ENCODE peak calls at places on chromosomes 5 and 9, in seven cellular contexts. One of them, this sample, is unnamed.

GRCh38 chr9:86676426-86676825 is 270.9 kb downstream of the GAS1 start:
- DNase-seq in astrocyte of the spinal cord: no peak
- DNase-seq in GM06990: no peak
- DNase-seq in WERI-Rb-1: no peak
- DNase-seq in K562: no peak
- DNase-seq in GM13977: no peak
- DNase-seq in kidney epithelial cell: no peak
- DNase-seq in this sample: no peak

GRCh38 chr5:177472460-177473441 is 683 bp downstream of the DBN1 start:
- DNase-seq in kidney epithelial cell: no peak
- DNase-seq in astrocyte of the spinal cord: peak; percentile 38
- DNase-seq in WERI-Rb-1: peak; percentile 57
- DNase-seq in GM06990: peak; percentile 81
- DNase-seq in GM13977: peak; percentile 95
- DNase-seq in K562: peak; percentile 76
- DNase-seq in this sample: peak; percentile 90

GRCh38 chr9:104927216-104927911 is 591 bp downstream of the ABCA1 start:
- DNase-seq in K562: no peak
- DNase-seq in GM13977: peak; percentile 52
- DNase-seq in astrocyte of the spinal cord: peak; percentile 54
- DNase-seq in WERI-Rb-1: peak; percentile 30
- DNase-seq in kidney epithelial cell: no peak
- DNase-seq in GM06990: peak; percentile 54
- DNase-seq in this sample: peak; percentile 45

GRCh38 chr9:18632624-18633407 is 158.9 kb downstream of the ADAMTSL1 start:
- DNase-seq in GM13977: no peak
- DNase-seq in astrocyte of the spinal cord: peak; percentile 92
- DNase-seq in kidney epithelial cell: peak; percentile 59
- DNase-seq in GM06990: no peak
- DNase-seq in WERI-Rb-1: no peak
- DNase-seq in K562: no peak
- DNase-seq in this sample: no peak

GRCh38 chr9:134544388-134545212 is 97.0 kb upstream of the COL5A1 start:
- DNase-seq in GM13977: no peak
- DNase-seq in GM06990: no peak
- DNase-seq in K562: no peak
- DNase-seq in WERI-Rb-1: no peak
- DNase-seq in kidney epithelial cell: peak; percentile 32
- DNase-seq in astrocyte of the spinal cord: peak; percentile 78
- DNase-seq in this sample: no peak

GRCh38 chr9:24616858-24617257 is 71.2 kb upstream of the IZUMO3 start:
- DNase-seq in WERI-Rb-1: peak; percentile 9
- DNase-seq in K562: no peak
- DNase-seq in astrocyte of the spinal cord: no peak
- DNase-seq in GM13977: no peak
- DNase-seq in GM06990: no peak
- DNase-seq in kidney epithelial cell: no peak
- DNase-seq in this sample: no peak

GRCh38 chr9:113623851-113624485 is 160.4 kb downstream of the RGS3 start:
- DNase-seq in K562: no peak
- DNase-seq in GM06990: no peak
- DNase-seq in GM13977: no peak
- DNase-seq in astrocyte of the spinal cord: no peak
- DNase-seq in kidney epithelial cell: no peak
- DNase-seq in WERI-Rb-1: no peak
- DNase-seq in this sample: no peak

GRCh38 chr5:1255081-1255561 is 29.9 kb downstream of the SLC6A18 start:
- DNase-seq in kidney epithelial cell: no peak
- DNase-seq in GM06990: no peak
- DNase-seq in astrocyte of the spinal cord: no peak
- DNase-seq in WERI-Rb-1: no peak
- DNase-seq in K562: no peak
- DNase-seq in GM13977: no peak
- DNase-seq in this sample: no peak

GRCh38 chr5:17314907-17315471 is 97.6 kb downstream of the BASP1 start:
- DNase-seq in kidney epithelial cell: no peak
- DNase-seq in K562: no peak
- DNase-seq in astrocyte of the spinal cord: no peak
- DNase-seq in GM06990: peak; percentile 44
- DNase-seq in GM13977: peak; percentile 46
- DNase-seq in WERI-Rb-1: peak; percentile 25
- DNase-seq in this sample: no peak

GRCh38 chr5:35644543-35644942 is 26.9 kb downstream of the SPEF2 start:
- DNase-seq in GM06990: no peak
- DNase-seq in WERI-Rb-1: no peak
- DNase-seq in kidney epithelial cell: no peak
- DNase-seq in GM13977: no peak
- DNase-seq in astrocyte of the spinal cord: no peak
- DNase-seq in K562: no peak
- DNase-seq in this sample: no peak

GRCh38 chr5:39172593-39172992 is 46.8 kb downstream of the FYB1 start:
- DNase-seq in GM13977: no peak
- DNase-seq in GM06990: no peak
- DNase-seq in kidney epithelial cell: no peak
- DNase-seq in WERI-Rb-1: no peak
- DNase-seq in astrocyte of the spinal cord: no peak
- DNase-seq in K562: no peak
- DNase-seq in this sample: no peak

GRCh38 chr5:155532621-155533314 is 519.2 kb downstream of the KIF4B start:
- DNase-seq in GM06990: no peak
- DNase-seq in K562: no peak
- DNase-seq in GM13977: no peak
- DNase-seq in kidney epithelial cell: no peak
- DNase-seq in astrocyte of the spinal cord: peak; percentile 2
- DNase-seq in WERI-Rb-1: no peak
- DNase-seq in this sample: no peak

GRCh38 chr5:104569621-104570020 is 1007.0 kb upstream of the NUDT12 start:
- DNase-seq in GM13977: no peak
- DNase-seq in GM06990: no peak
- DNase-seq in WERI-Rb-1: no peak
- DNase-seq in astrocyte of the spinal cord: no peak
- DNase-seq in kidney epithelial cell: no peak
- DNase-seq in K562: no peak
- DNase-seq in this sample: no peak

GRCh38 chr9:94703488-94704140 is 22.9 kb upstream of the AOPEP start:
- DNase-seq in astrocyte of the spinal cord: no peak
- DNase-seq in K562: no peak
- DNase-seq in WERI-Rb-1: no peak
- DNase-seq in GM13977: no peak
- DNase-seq in kidney epithelial cell: no peak
- DNase-seq in GM06990: no peak
- DNase-seq in this sample: no peak

GRCh38 chr5:177035982-177036381 is 13.5 kb downstream of the ZNF346 start:
- DNase-seq in astrocyte of the spinal cord: peak; percentile 83
- DNase-seq in GM06990: no peak
- DNase-seq in K562: no peak
- DNase-seq in WERI-Rb-1: no peak
- DNase-seq in kidney epithelial cell: no peak
- DNase-seq in GM13977: peak; percentile 47
- DNase-seq in this sample: peak; percentile 49

GRCh38 chr5:89613222-89613956 is 730.4 kb upstream of the MEF2C start:
- DNase-seq in kidney epithelial cell: peak; percentile 35
- DNase-seq in GM13977: peak; percentile 50
- DNase-seq in K562: no peak
- DNase-seq in GM06990: peak; percentile 28
- DNase-seq in WERI-Rb-1: no peak
- DNase-seq in astrocyte of the spinal cord: no peak
- DNase-seq in this sample: peak; percentile 52

GRCh38 chr9:83060557-83060956 is 2.4 kb downstream of the RASEF start:
- DNase-seq in K562: no peak
- DNase-seq in GM06990: no peak
- DNase-seq in GM13977: no peak
- DNase-seq in WERI-Rb-1: no peak
- DNase-seq in kidney epithelial cell: no peak
- DNase-seq in astrocyte of the spinal cord: no peak
- DNase-seq in this sample: no peak

GRCh38 chr5:65024681-65025080 is 256.0 kb downstream of the CWC27 start:
- DNase-seq in GM06990: no peak
- DNase-seq in astrocyte of the spinal cord: no peak
- DNase-seq in GM13977: no peak
- DNase-seq in kidney epithelial cell: no peak
- DNase-seq in K562: no peak
- DNase-seq in WERI-Rb-1: no peak
- DNase-seq in this sample: no peak

GRCh38 chr9:117160254-117160653 is 254.6 kb downstream of the ASTN2 start:
- DNase-seq in WERI-Rb-1: no peak
- DNase-seq in kidney epithelial cell: no peak
- DNase-seq in astrocyte of the spinal cord: no peak
- DNase-seq in GM13977: no peak
- DNase-seq in GM06990: no peak
- DNase-seq in K562: no peak
- DNase-seq in this sample: no peak

GRCh38 chr5:132459983-132460834 is 30.4 kb downstream of the IRF1 start:
- DNase-seq in WERI-Rb-1: no peak
- DNase-seq in astrocyte of the spinal cord: no peak
- DNase-seq in GM06990: no peak
- DNase-seq in kidney epithelial cell: no peak
- DNase-seq in GM13977: no peak
- DNase-seq in K562: peak; percentile 41
- DNase-seq in this sample: no peak

GRCh38 chr9:34321451-34321850 is 7.6 kb downstream of the KIF24 start:
- DNase-seq in astrocyte of the spinal cord: no peak
- DNase-seq in kidney epithelial cell: no peak
- DNase-seq in WERI-Rb-1: no peak
- DNase-seq in GM13977: no peak
- DNase-seq in GM06990: no peak
- DNase-seq in K562: no peak
- DNase-seq in this sample: no peak

GRCh38 chr5:171268700-171269413 is 40.2 kb upstream of the TLX3 start:
- DNase-seq in K562: no peak
- DNase-seq in WERI-Rb-1: no peak
- DNase-seq in GM13977: no peak
- DNase-seq in GM06990: no peak
- DNase-seq in kidney epithelial cell: no peak
- DNase-seq in astrocyte of the spinal cord: no peak
- DNase-seq in this sample: no peak

GRCh38 chr5:33890633-33891032 is 1.2 kb downstream of the ADAMTS12 start:
- DNase-seq in GM06990: peak; percentile 39
- DNase-seq in GM13977: peak; percentile 46
- DNase-seq in WERI-Rb-1: no peak
- DNase-seq in K562: no peak
- DNase-seq in astrocyte of the spinal cord: peak; percentile 56
- DNase-seq in kidney epithelial cell: no peak
- DNase-seq in this sample: peak; percentile 39

GRCh38 chr5:73373814-73374510 is 74.6 kb downstream of the FOXD1 start:
- DNase-seq in GM13977: no peak
- DNase-seq in WERI-Rb-1: peak; percentile 27
- DNase-seq in K562: no peak
- DNase-seq in GM06990: no peak
- DNase-seq in kidney epithelial cell: no peak
- DNase-seq in astrocyte of the spinal cord: no peak
- DNase-seq in this sample: no peak

GRCh38 chr9:93119953-93120845 is 13.9 kb downstream of the NINJ1 start:
- DNase-seq in GM06990: peak; percentile 63
- DNase-seq in WERI-Rb-1: no peak
- DNase-seq in astrocyte of the spinal cord: peak; percentile 95
- DNase-seq in kidney epithelial cell: no peak
- DNase-seq in K562: peak; percentile 87
- DNase-seq in GM13977: peak; percentile 86
- DNase-seq in this sample: peak; percentile 88
- TF ChIP-seq CTCF in GM06990: peak; percentile 39
- TF ChIP-seq CTCF in WERI-Rb-1: peak; percentile 30
- TF ChIP-seq CTCF in astrocyte of the spinal cord: peak; percentile 56
- TF ChIP-seq CTCF in kidney epithelial cell: peak; percentile 23
- TF ChIP-seq CTCF in K562: peak; percentile 59
- TF ChIP-seq CTCF in GM13977: peak; percentile 34
- TF ChIP-seq CTCF in this sample: peak; percentile 24

DNA sequence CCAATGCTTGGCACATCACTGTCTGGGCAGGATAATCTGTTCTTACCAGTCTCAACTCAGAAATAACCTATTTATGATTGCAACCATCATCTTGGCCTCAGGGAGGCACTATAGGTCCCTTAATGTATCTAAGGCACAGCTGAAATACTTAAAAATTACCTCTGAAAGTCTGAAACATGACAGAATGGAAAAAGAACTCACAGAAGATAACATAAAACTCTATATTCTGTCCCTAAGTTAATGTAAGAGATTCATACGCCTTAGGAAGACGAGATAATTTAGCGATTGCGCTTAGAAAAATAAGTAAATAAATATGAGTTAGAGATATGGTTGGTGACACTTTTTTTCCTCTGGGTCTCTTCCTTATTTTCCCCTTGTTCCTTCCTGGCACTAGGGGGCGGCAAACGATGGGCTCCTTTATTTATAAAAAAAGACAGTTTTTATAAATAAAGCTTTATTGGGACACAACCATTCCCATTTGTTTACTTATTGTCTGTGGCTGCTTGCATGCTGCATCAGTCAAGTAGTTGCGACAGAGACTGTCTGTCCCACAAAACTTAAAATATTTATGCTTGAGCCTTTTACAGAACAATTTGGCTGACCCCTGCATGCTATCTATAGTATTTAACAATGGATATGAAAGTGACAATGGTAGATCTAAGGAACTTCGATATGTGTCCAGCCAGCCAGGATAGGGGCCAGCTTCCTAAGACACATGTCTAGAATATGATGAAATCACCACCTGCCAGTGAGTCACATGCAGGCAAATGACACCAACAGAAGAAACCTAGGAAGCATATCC is 79.6 kb downstream of the PDE4D start:
- DNase-seq in WERI-Rb-1: peak; percentile 58
- DNase-seq in K562: peak; percentile 41
- DNase-seq in GM13977: peak; percentile 63
- DNase-seq in astrocyte of the spinal cord: peak; percentile 89
- DNase-seq in kidney epithelial cell: no peak
- DNase-seq in GM06990: peak; percentile 19
- DNase-seq in this sample: peak; percentile 50
- TF ChIP-seq CTCF in WERI-Rb-1: peak; percentile 36
- TF ChIP-seq CTCF in K562: peak; percentile 61
- TF ChIP-seq CTCF in GM13977: peak; percentile 70
- TF ChIP-seq CTCF in astrocyte of the spinal cord: peak; percentile 62
- TF ChIP-seq CTCF in kidney epithelial cell: peak; percentile 55
- TF ChIP-seq CTCF in GM06990: peak; percentile 50
- TF ChIP-seq CTCF in this sample: peak; percentile 60

DNA sequence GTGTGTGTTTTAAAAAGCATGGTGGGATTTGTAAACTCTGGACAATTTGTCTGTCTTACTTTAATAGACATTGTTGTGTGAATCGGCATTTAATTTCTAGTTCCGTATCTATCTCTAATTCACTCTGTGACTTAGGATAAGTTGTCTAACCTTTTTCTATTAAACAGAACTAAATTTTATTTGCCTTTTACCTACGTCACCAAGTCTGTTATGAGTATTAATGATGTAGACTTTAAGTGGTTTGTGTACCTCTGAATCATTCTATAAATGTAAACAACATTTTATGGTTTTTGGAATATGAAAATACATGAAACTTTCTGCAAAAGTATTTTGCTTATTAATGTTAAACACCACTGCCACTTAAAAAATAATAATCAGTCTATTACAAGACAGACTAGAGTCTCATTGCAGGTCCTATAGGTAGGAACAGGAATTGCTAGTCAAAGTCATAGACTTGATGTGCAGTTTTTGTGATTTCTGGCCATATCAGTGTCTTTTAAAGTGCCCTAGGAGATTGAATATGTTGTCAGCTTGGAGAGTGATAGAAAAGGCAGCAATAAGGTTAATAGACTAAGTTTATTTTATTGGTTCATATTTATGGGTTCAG is 5.6 kb downstream of the RBM27 start:
- DNase-seq in K562: no peak
- DNase-seq in kidney epithelial cell: no peak
- DNase-seq in GM13977: no peak
- DNase-seq in GM06990: no peak
- DNase-seq in astrocyte of the spinal cord: no peak
- DNase-seq in WERI-Rb-1: no peak
- DNase-seq in this sample: no peak
- TF ChIP-seq CTCF in K562: no peak
- TF ChIP-seq CTCF in kidney epithelial cell: no peak
- TF ChIP-seq CTCF in GM13977: peak; percentile 9
- TF ChIP-seq CTCF in GM06990: peak; percentile 13
- TF ChIP-seq CTCF in astrocyte of the spinal cord: peak; percentile 20
- TF ChIP-seq CTCF in WERI-Rb-1: peak; percentile 4
- TF ChIP-seq CTCF in this sample: no peak

GRCh38 chr9:132201780-132202703 is 40.2 kb downstream of the NTNG2 start:
- DNase-seq in astrocyte of the spinal cord: no peak
- DNase-seq in GM06990: no peak
- DNase-seq in kidney epithelial cell: no peak
- DNase-seq in WERI-Rb-1: no peak
- DNase-seq in GM13977: no peak
- DNase-seq in K562: no peak
- DNase-seq in this sample: no peak
- TF ChIP-seq CTCF in astrocyte of the spinal cord: no peak
- TF ChIP-seq CTCF in GM06990: no peak
- TF ChIP-seq CTCF in kidney epithelial cell: no peak
- TF ChIP-seq CTCF in WERI-Rb-1: peak; percentile 20
- TF ChIP-seq CTCF in GM13977: no peak
- TF ChIP-seq CTCF in K562: peak; percentile 41
- TF ChIP-seq CTCF in this sample: no peak

This sample was measured in GM13976.